ENCODE peak calls at places on chromosomes 2 and 18, in five cellular contexts. V is AG04450; T is AG09319; Z is progenitor cell of endocrine pancreas; J is activated CD8-positive, alpha-beta T cell treated with anti-CD3 and anti-CD28 coated beads for 36 hours. L is an unnamed sample.
A peak's percentile ranks its signal among the peaks of the same experiment; 100 is the strongest.

GRCh38 chr2:102238039-102238756 is 51.4 kb downstream of the IL1RL2 start:
- DNase-seq in V (no peak), T (no peak), Z (no peak), J (peak; percentile 74), L (no peak)

GRCh38 chr2:65634304-65634703 is 201.9 kb upstream of the SPRED2 start:
- DNase-seq in V (no peak), T (no peak), Z (no peak), J (no peak), L (no peak)

GRCh38 chr2:27356056-27356381 is 545 bp downstream of the GTF3C2 start:
- DNase-seq in V (no peak), T (no peak), Z (no peak), J (no peak), L (no peak)

GRCh38 chr2:189657867-189658266 is 3.4 kb upstream of the ASNSD1 start:
- DNase-seq in V (no peak), T (no peak), Z (no peak), J (peak; percentile 81), L (no peak)

GRCh38 chr2:200259577-200259957 is 46.9 kb upstream of the SPATS2L start:
- DNase-seq in V (no peak), T (no peak), Z (no peak), J (no peak), L (no peak)

GRCh38 chr2:209425082-209426071 is 1.5 kb downstream of the MAP2 start:
- DNase-seq in V (no peak), T (no peak), Z (no peak), J (peak; percentile 4), L (no peak)

GRCh38 chr2:147588191-147588590 is 256.6 kb upstream of the ACVR2A start:
- DNase-seq in V (no peak), T (no peak), Z (no peak), J (no peak), L (no peak)

GRCh38 chr2:223635080-223635479 is 32.9 kb upstream of the SCG2 start:
- DNase-seq in V (no peak), T (no peak), Z (no peak), J (no peak), L (no peak)

GRCh38 chr2:101736861-101737291 is 39.4 kb downstream of the MAP4K4 start:
- DNase-seq in V (no peak), T (no peak), Z (no peak), J (peak; percentile 72), L (no peak)

GRCh38 chr2:42147641-42148274 is 21.4 kb upstream of the EML4 start:
- DNase-seq in V (no peak), T (peak; percentile 78), Z (no peak), J (no peak), L (no peak)

GRCh38 chr18:7363338-7363737 is 132.4 kb downstream of the LRRC30 start:
- DNase-seq in V (no peak), T (no peak), Z (no peak), J (no peak), L (no peak)

GRCh38 chr2:111116016-111116746 is 4.5 kb upstream of the BCL2L11 start:
- DNase-seq in V (no peak), T (no peak), Z (no peak), J (peak; percentile 78), L (no peak)

GRCh38 chr2:108288534-108289106 is at the start of gene SULT1C2:
- DNase-seq in V (no peak), T (no peak), Z (peak; percentile 19), J (no peak), L (no peak)

GRCh38 chr18:22694954-22695353 is 238.2 kb upstream of the RBBP8 start:
- DNase-seq in V (peak; percentile 81), T (peak; percentile 63), Z (no peak), J (no peak), L (no peak)

GRCh38 chr2:231626449-231626848 is 33.8 kb downstream of the TEX44 start:
- DNase-seq in V (no peak), T (no peak), Z (no peak), J (no peak), L (no peak)

GRCh38 chr18:51236225-51236624 is 38.7 kb upstream of the MEX3C start:
- DNase-seq in V (no peak), T (no peak), Z (no peak), J (peak; percentile 9), L (no peak)

GRCh38 chr2:56444339-56444738 is 260.5 kb downstream of the CCDC85A start:
- DNase-seq in V (no peak), T (no peak), Z (no peak), J (no peak), L (no peak)

GRCh38 chr2:9138507-9139085 is 68.0 kb upstream of the ASAP2 start:
- DNase-seq in V (no peak), T (no peak), Z (peak; percentile 40), J (peak; percentile 12), L (no peak)

GRCh38 chr2:63841254-63842022 is at the start of gene UGP2:
- DNase-seq in V (peak; percentile 83), T (peak; percentile 94), Z (peak; percentile 69), J (peak; percentile 94), L (peak; percentile 95)

GRCh38 chr2:231464576-231465540 is 574 bp upstream of the NCL start:
- DNase-seq in V (no peak), T (no peak), Z (peak; percentile 98), J (peak; percentile 99), L (peak; percentile 99)

GRCh38 chr2:47272031-47272864 is 117.1 kb upstream of the STPG4 start:
- DNase-seq in V (no peak), T (peak; percentile 37), Z (peak; percentile 61), J (peak; percentile 60), L (no peak)

DNA sequence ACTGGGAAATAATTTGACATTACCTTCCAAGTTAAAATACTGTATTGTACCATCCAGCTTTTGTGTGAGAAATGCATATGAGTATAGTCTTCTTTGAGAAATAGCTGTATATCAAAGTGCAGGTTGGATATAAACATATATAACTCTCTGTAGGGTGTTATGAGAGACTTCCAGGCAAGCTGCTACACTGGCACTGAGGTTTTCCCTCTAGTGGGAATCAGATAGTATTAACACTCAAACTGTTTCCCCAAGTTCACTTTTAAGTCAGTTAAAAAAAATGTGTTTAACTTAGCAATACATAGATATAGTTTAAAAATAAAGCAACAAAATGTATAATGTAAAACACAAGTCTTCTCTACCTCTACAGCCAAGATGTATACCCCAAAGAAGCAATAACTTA is 368.4 kb upstream of the SLC8A1 start:
- DNase-seq in V (no peak), T (no peak), Z (no peak), J (no peak), L (no peak)
- TF ChIP-seq CTCF in V (no peak), T (peak; percentile 5), Z (peak; percentile 7), J (no peak), L (peak; percentile 46)

GRCh38 chr18:1663879-1664705 is 759.4 kb downstream of the ADCYAP1 start:
- DNase-seq in V (no peak), T (no peak), Z (peak; percentile 22), J (peak; percentile 57), L (no peak)
- TF ChIP-seq CTCF in V (no peak), T (peak; percentile 32), Z (peak; percentile 77), J (peak; percentile 70), L (peak; percentile 79)

GRCh38 chr2:119486886-119487285 is 37.4 kb downstream of the SCTR start:
- DNase-seq in V (no peak), T (no peak), Z (no peak), J (no peak), L (no peak)

GRCh38 chr2:119484834-119485233 is 39.4 kb downstream of the SCTR start:
- DNase-seq in V (no peak), T (no peak), Z (no peak), J (no peak), L (no peak)

GRCh38 chr2:119485336-119486110 is 38.8 kb downstream of the SCTR start:
- DNase-seq in V (no peak), T (no peak), Z (no peak), J (no peak), L (no peak)

GRCh38 chr2:119487434-119488244 is 36.6 kb downstream of the SCTR start:
- DNase-seq in V (no peak), T (no peak), Z (peak; percentile 69), J (no peak), L (no peak)

GRCh38 chr2:119486196-119486827 is 38.0 kb downstream of the SCTR start:
- DNase-seq in V (no peak), T (no peak), Z (no peak), J (no peak), L (no peak)
- TF ChIP-seq CTCF in V (no peak), T (no peak), Z (no peak), J (no peak), L (no peak)

GRCh38 chr18:11165952-11166351 is 16.6 kb upstream of the PIEZO2 start:
- DNase-seq in V (no peak), T (no peak), Z (no peak), J (no peak), L (no peak)
- TF ChIP-seq CTCF in V (no peak), T (no peak), Z (no peak), J (no peak), L (no peak)

GRCh38 chr2:106863387-106863786 is 22.6 kb downstream of the ST6GAL2 start:
- DNase-seq in V (no peak), T (no peak), Z (no peak), J (no peak), L (no peak)
- TF ChIP-seq CTCF in V (peak; percentile 14), T (no peak), Z (peak; percentile 53), J (no peak), L (peak; percentile 62)

GRCh38 chr2:16069663-16069932 is 129.2 kb downstream of the MYCN start:
- DNase-seq in V (no peak), T (no peak), Z (no peak), J (no peak), L (no peak)
- TF ChIP-seq CTCF in V (no peak), T (no peak), Z (no peak), J (no peak), L (no peak)

GRCh38 chr2:158723921-158724802 is 71.0 kb upstream of the DAPL1 start:
- DNase-seq in V (no peak), T (no peak), Z (no peak), J (no peak), L (no peak)
- TF ChIP-seq CTCF in V (peak; percentile 20), T (no peak), Z (peak; percentile 43), J (no peak), L (peak; percentile 53)

GRCh38 chr2:178860551-178860950 is 53.3 kb upstream of the TTN start:
- DNase-seq in V (no peak), T (no peak), Z (no peak), J (no peak), L (no peak)
- TF ChIP-seq CTCF in V (peak; percentile 15), T (no peak), Z (no peak), J (no peak), L (no peak)